ENCODE peak calls at places on chromosomes 12 and 14, in ten cellular contexts. O is cardiac muscle cell; M is colonic mucosa; G is tibial artery; Y is lower lobe of right lung; V is A549; J is CD4-positive, alpha-beta memory T cell; S is kidney; I is endodermal cell; H is aorta. W is an unnamed sample. For H3K4me1, the result is how much of the 10 kb centered on the place peaks cover.

GRCh38 chr12:6708968-6709394 is 8.4 kb upstream of the PIANP start:
- DNase-seq in I (no peak), V (no peak), M (no peak), O (no peak), J (no peak), G (no peak), Y (no peak), H (peak), S (no peak), W (peak)

GRCh38 chr14:49461529-49462401 is 124.4 kb downstream of the RPS29 start:
- DNase-seq in H (no peak), O (peak), Y (no peak), S (no peak), M (peak), J (peak), I (peak), G (peak), V (peak), W (peak)

GRCh38 chr12:45938566-45938965 is 51.8 kb downstream of the SCAF11 start:
- DNase-seq in H (no peak), J (no peak), V (no peak), G (no peak), Y (no peak), O (no peak), I (no peak), M (no peak), S (no peak), W (no peak)

GRCh38 chr14:75525969-75526368 is 3.7 kb downstream of the BATF start:
- DNase-seq in Y (no peak), O (no peak), H (no peak), I (no peak), M (no peak), J (no peak), V (no peak), S (no peak), G (no peak), W (no peak)

GRCh38 chr12:131965073-131965472 is 15.3 kb downstream of the EP400 start:
- DNase-seq in J (no peak), I (no peak), M (no peak), G (no peak), V (no peak), S (no peak), H (no peak), Y (no peak), O (no peak), W (no peak)

GRCh38 chr14:23359167-23359626 is 5.8 kb downstream of the EFS start:
- DNase-seq in J (no peak), O (no peak), M (no peak), S (no peak), G (no peak), V (no peak), I (no peak), Y (no peak), H (peak), W (no peak)

GRCh38 chr12:113325938-113326337 is 9.0 kb downstream of the SLC8B1 start:
- DNase-seq in J (no peak), V (no peak), M (peak), I (no peak), O (no peak), H (no peak), S (no peak), G (no peak), Y (no peak), W (no peak)

GRCh38 chr12:28618772-28619171 is 428.5 kb downstream of the CCDC91 start:
- DNase-seq in I (no peak), O (no peak), H (no peak), J (no peak), Y (no peak), M (no peak), S (no peak), G (no peak), V (no peak), W (no peak)

GRCh38 chr12:14777271-14777670 is 26.0 kb downstream of the WBP11 start:
- DNase-seq in J (no peak), H (no peak), Y (no peak), O (no peak), I (peak), M (peak), S (no peak), V (no peak), G (no peak), W (no peak)

GRCh38 chr12:47265391-47265790 is 185.6 kb upstream of the AMIGO2 start:
- DNase-seq in Y (no peak), V (no peak), M (no peak), H (no peak), I (no peak), O (no peak), J (no peak), S (no peak), G (no peak), W (no peak)

DNA sequence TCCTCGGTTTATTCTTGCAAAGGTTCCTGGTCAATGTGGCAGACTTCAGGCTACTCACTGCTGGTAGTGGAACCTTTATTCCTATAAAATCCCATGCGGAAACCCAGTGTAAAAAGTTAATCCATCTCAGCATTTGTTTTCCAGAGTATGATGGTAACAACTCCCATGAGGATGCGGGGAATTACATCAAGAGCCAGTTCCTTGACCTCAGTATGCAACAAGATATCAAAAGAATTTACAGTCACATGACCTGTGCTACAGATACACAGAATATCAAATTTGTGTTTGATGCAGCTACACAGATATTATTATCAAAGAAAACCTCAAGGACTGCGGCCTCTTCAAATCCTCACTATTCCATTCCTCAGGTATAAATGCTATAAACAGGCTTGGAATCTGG is 19.3 kb downstream of the CPM start:
- DNase-seq in J (no peak), G (no peak), O (no peak), H (no peak), M (no peak), I (no peak), Y (no peak), S (no peak), V (no peak), W (no peak)
- H3K4me3 ChIP-seq in J (no peak), G (no peak), O (no peak), H (no peak), M (no peak), I (no peak), Y (no peak), S (no peak), V (no peak), W (no peak)

GRCh38 chr14:68937790-68938514 is 41.1 kb downstream of the ACTN1 start:
- DNase-seq in J (no peak), S (peak), G (peak), M (peak), Y (no peak), H (peak), V (no peak), I (peak), O (peak), W (peak)

GRCh38 chr14:68936476-68936875 is 42.6 kb downstream of the ACTN1 start:
- DNase-seq in Y (no peak), J (no peak), V (no peak), S (peak), M (no peak), G (no peak), H (no peak), O (no peak), I (no peak), W (no peak)

GRCh38 chr14:68938515-68939423 is 40.3 kb downstream of the ACTN1 start:
- DNase-seq in H (no peak), S (peak), M (peak), I (peak), Y (no peak), O (no peak), V (peak), J (no peak), G (no peak), W (no peak)

GRCh38 chr14:68935761-68936209 is 43.3 kb downstream of the ACTN1 start:
- DNase-seq in O (no peak), Y (no peak), G (peak), S (peak), V (no peak), I (no peak), M (no peak), J (no peak), H (no peak), W (no peak)

GRCh38 chr14:68936980-68937379 is 42.1 kb downstream of the ACTN1 start:
- DNase-seq in H (no peak), Y (no peak), M (no peak), O (no peak), J (no peak), S (no peak), G (no peak), V (no peak), I (no peak), W (no peak)
- H3K4me1 ChIP-seq in H (under half), Y (half or more), M (under half), O (half or more), J (under half), S (under half), G (half or more), V (half or more), I (under half), W (under half)

GRCh38 chr12:16347391-16348298 is at the start of gene MGST1:
- DNase-seq in S (no peak), I (peak), J (no peak), G (peak), V (peak), Y (peak), O (peak), H (peak), M (peak), W (no peak)

GRCh38 chr12:16345105-16345504 is 2.3 kb upstream of the MGST1 start:
- DNase-seq in V (no peak), H (no peak), M (no peak), S (no peak), I (no peak), G (no peak), Y (no peak), O (no peak), J (no peak), W (no peak)

GRCh38 chr12:16349132-16349463 is 1.7 kb downstream of the MGST1 start:
- DNase-seq in S (no peak), V (peak), O (no peak), Y (peak), H (no peak), I (peak), J (no peak), G (peak), M (peak), W (no peak)

GRCh38 chr12:16348435-16349131 is 1.1 kb downstream of the MGST1 start:
- DNase-seq in M (no peak), Y (no peak), V (no peak), J (no peak), G (no peak), O (no peak), I (peak), S (no peak), H (no peak), W (no peak)

DNA sequence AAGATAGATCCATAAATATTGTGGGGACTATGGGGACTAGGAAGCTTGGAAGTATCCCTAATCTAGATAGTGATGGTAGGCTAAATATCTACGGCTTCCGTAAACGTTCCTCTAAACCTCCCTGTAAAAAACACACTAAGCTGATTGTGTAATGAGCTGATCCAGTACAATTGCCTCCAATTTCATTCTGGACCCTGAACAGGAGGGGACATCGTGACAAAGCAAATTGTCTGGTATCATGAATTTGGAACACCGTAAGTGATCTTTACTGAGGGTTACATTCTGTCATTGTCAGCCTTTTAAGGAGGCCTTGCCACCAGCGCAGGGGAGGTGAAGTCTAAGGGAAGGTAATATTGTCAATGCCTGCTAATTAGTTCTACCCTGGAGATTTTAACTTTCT is 514 bp upstream of the MGST1 start:
- DNase-seq in J (no peak), O (no peak), M (peak), Y (no peak), S (no peak), I (no peak), V (peak), G (no peak), H (no peak), W (no peak)
- H3K4me3 ChIP-seq in J (no peak), O (peak), M (peak), Y (peak), S (peak), I (peak), V (peak), G (no peak), H (no peak), W (no peak)

DNA sequence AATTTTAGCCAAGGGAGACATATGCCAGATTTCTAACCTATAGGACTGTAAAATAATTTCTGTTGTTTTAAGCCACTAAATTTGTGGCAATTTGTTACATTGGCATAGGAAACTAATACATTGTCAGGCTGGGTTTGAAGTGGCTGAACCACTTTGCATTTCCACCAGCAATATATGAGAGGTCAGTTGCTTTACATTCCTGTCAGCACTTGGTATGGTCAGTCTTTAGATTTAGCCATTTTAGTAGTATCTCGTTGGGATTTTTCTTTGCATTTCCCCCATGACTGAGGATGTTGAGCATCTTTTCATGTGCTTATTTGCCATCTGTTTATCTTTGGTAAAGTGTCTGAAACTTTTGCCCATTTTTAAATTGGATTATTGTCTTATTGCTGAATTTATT is 3.9 kb downstream of the PALS1 start:
- DNase-seq in Y (no peak), M (no peak), J (no peak), H (no peak), G (no peak), I (no peak), O (no peak), S (no peak), V (no peak), W (no peak)
- H3K4me1 ChIP-seq in Y (under half), M (under half), J (under half), H (under half), G (under half), I (under half), O (under half), S (under half), V (under half), W (under half)

GRCh38 chr12:130084359-130084758 is 77.9 kb upstream of the FZD10 start:
- DNase-seq in M (no peak), V (no peak), Y (no peak), S (no peak), G (no peak), J (no peak), I (no peak), O (no peak), H (no peak), W (no peak)

GRCh38 chr12:130080205-130080604 is 82.1 kb upstream of the FZD10 start:
- DNase-seq in S (no peak), H (no peak), G (no peak), Y (no peak), I (no peak), M (no peak), V (no peak), O (no peak), J (no peak), W (no peak)

GRCh38 chr12:130083746-130084145 is 78.5 kb upstream of the FZD10 start:
- DNase-seq in J (no peak), I (no peak), Y (no peak), M (no peak), G (no peak), O (no peak), V (no peak), H (no peak), S (no peak), W (no peak)

GRCh38 chr12:130081420-130081819 is 80.8 kb upstream of the FZD10 start:
- DNase-seq in I (no peak), M (no peak), S (no peak), G (no peak), J (no peak), O (no peak), V (no peak), Y (no peak), H (no peak), W (no peak)

GRCh38 chr12:130083002-130083401 is 79.3 kb upstream of the FZD10 start:
- DNase-seq in M (no peak), O (no peak), Y (no peak), I (no peak), G (no peak), H (no peak), V (no peak), J (no peak), S (no peak), W (no peak)
- H3K4me3 ChIP-seq in M (no peak), O (no peak), Y (no peak), I (no peak), G (no peak), H (no peak), V (no peak), J (no peak), S (no peak), W (no peak)

GRCh38 chr12:4119157-4119761 is 154.3 kb upstream of the CCND2 start:
- DNase-seq in O (no peak), G (no peak), J (peak), S (peak), V (no peak), Y (no peak), H (no peak), M (peak), I (no peak), W (peak)
- H3K4me1 ChIP-seq in O (under half), G (under half), J (half or more), S (under half), V (under half), Y (under half), H (under half), M (under half), I (under half), W (half or more)

DNA sequence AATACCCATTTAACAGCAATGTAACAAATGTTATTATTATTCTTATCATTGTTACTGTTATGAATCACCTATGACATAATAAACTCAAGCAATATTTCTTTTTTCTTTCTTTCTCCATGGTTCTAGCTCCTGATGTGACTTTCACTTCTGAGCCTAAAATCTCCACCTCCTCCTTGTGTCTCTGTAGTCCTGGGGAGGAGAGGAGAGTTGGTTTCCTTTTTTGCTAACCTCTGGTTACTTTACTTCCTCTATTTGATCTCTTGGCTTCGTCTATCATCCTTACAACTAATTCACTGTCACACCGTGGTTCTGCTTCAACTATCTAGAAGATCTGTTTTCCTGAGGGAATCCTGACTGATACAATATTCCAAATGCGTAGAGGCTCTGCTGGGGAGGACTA is 456.6 kb downstream of the VRK1 start:
- DNase-seq in Y (no peak), G (no peak), V (no peak), O (no peak), M (no peak), I (no peak), J (no peak), S (no peak), H (no peak), W (no peak)
- H3K4me3 ChIP-seq in Y (no peak), G (no peak), V (no peak), O (no peak), M (no peak), I (no peak), J (no peak), S (no peak), H (no peak), W (no peak)

GRCh38 chr12:54418441-54419087 is 502 bp downstream of the ITGA5 start:
- DNase-seq in O (no peak), M (no peak), J (no peak), Y (no peak), H (no peak), V (no peak), G (no peak), S (peak), I (no peak), W (no peak)

GRCh38 chr12:54420766-54421144 is 1.7 kb upstream of the ITGA5 start:
- DNase-seq in J (no peak), S (no peak), G (peak), O (no peak), H (no peak), Y (no peak), M (no peak), V (no peak), I (peak), W (no peak)

GRCh38 chr12:54419088-54419887 is at the start of gene ITGA5:
- DNase-seq in M (peak), V (peak), O (peak), I (peak), J (peak), S (peak), Y (peak), G (peak), H (peak), W (no peak)

GRCh38 chr12:54421873-54422250 is 2.8 kb upstream of the ITGA5 start:
- DNase-seq in S (no peak), V (no peak), H (no peak), I (peak), J (no peak), M (no peak), Y (no peak), O (no peak), G (no peak), W (no peak)

GRCh38 chr12:54421175-54421872 is 2.3 kb upstream of the ITGA5 start:
- DNase-seq in O (no peak), J (no peak), I (no peak), M (no peak), H (peak), G (peak), Y (no peak), S (no peak), V (no peak), W (no peak)
- H3K4me1 ChIP-seq in O (under half), J (under half), I (under half), M (under half), H (under half), G (under half), Y (under half), S (under half), V (half or more), W (under half)